ENCODE peak calls at places on chromosomes 2 and 18, in nine cellular contexts. One of them, this sample, is unnamed.

GRCh38 chr2:47554311-47554905 is 151.5 kb downstream of the MSH2 start:
- DNase-seq in activated naive CD4-positive, alpha-beta T cell treated with Interleukin-2 at 50 U/mL for 16 hours: no peak
- DNase-seq in left cardiac atrium: no peak
- DNase-seq in AG04449: no peak
- DNase-seq in NCI-H82: no peak
- DNase-seq in NCI-H774: no peak
- DNase-seq in effector memory CD8-positive, alpha-beta T cell: no peak
- DNase-seq in AG08396: no peak
- DNase-seq in NCI-H510A treated with DMSO at 0.1 percent for 48 hours: no peak
- DNase-seq in this sample: no peak

GRCh38 chr2:96882906-96883305 is 13.0 kb upstream of the SEMA4C start:
- DNase-seq in activated naive CD4-positive, alpha-beta T cell treated with Interleukin-2 at 50 U/mL for 16 hours: no peak
- DNase-seq in left cardiac atrium: no peak
- DNase-seq in AG04449: no peak
- DNase-seq in NCI-H82: no peak
- DNase-seq in NCI-H774: no peak
- DNase-seq in effector memory CD8-positive, alpha-beta T cell: no peak
- DNase-seq in AG08396: no peak
- DNase-seq in NCI-H510A treated with DMSO at 0.1 percent for 48 hours: no peak
- DNase-seq in this sample: no peak

GRCh38 chr2:156908825-156909224 is 348.7 kb upstream of the GALNT5 start:
- DNase-seq in activated naive CD4-positive, alpha-beta T cell treated with Interleukin-2 at 50 U/mL for 16 hours: no peak
- DNase-seq in left cardiac atrium: no peak
- DNase-seq in AG04449: peak
- DNase-seq in NCI-H82: no peak
- DNase-seq in NCI-H774: no peak
- DNase-seq in effector memory CD8-positive, alpha-beta T cell: no peak
- DNase-seq in AG08396: peak
- DNase-seq in NCI-H510A treated with DMSO at 0.1 percent for 48 hours: no peak
- DNase-seq in this sample: no peak

GRCh38 chr18:29305516-29305915 is 1128.6 kb upstream of the CDH2 start:
- DNase-seq in activated naive CD4-positive, alpha-beta T cell treated with Interleukin-2 at 50 U/mL for 16 hours: no peak
- DNase-seq in left cardiac atrium: no peak
- DNase-seq in AG04449: no peak
- DNase-seq in NCI-H82: no peak
- DNase-seq in NCI-H774: no peak
- DNase-seq in effector memory CD8-positive, alpha-beta T cell: no peak
- DNase-seq in AG08396: no peak
- DNase-seq in NCI-H510A treated with DMSO at 0.1 percent for 48 hours: no peak
- DNase-seq in this sample: no peak

GRCh38 chr2:53035153-53035552 is 732.5 kb upstream of the CHAC2 start:
- DNase-seq in activated naive CD4-positive, alpha-beta T cell treated with Interleukin-2 at 50 U/mL for 16 hours: no peak
- DNase-seq in left cardiac atrium: no peak
- DNase-seq in AG04449: no peak
- DNase-seq in NCI-H82: no peak
- DNase-seq in NCI-H774: no peak
- DNase-seq in effector memory CD8-positive, alpha-beta T cell: no peak
- DNase-seq in AG08396: no peak
- DNase-seq in NCI-H510A treated with DMSO at 0.1 percent for 48 hours: no peak
- DNase-seq in this sample: no peak

GRCh38 chr2:217951521-217952247 is 51.1 kb downstream of the TNS1 start:
- DNase-seq in activated naive CD4-positive, alpha-beta T cell treated with Interleukin-2 at 50 U/mL for 16 hours: no peak
- DNase-seq in left cardiac atrium: no peak
- DNase-seq in AG04449: no peak
- DNase-seq in NCI-H82: no peak
- DNase-seq in NCI-H774: no peak
- DNase-seq in effector memory CD8-positive, alpha-beta T cell: no peak
- DNase-seq in AG08396: no peak
- DNase-seq in NCI-H510A treated with DMSO at 0.1 percent for 48 hours: peak
- DNase-seq in this sample: no peak

GRCh38 chr2:190695739-190696138 is 46.9 kb downstream of the NAB1 start:
- DNase-seq in activated naive CD4-positive, alpha-beta T cell treated with Interleukin-2 at 50 U/mL for 16 hours: peak
- DNase-seq in left cardiac atrium: no peak
- DNase-seq in AG04449: no peak
- DNase-seq in NCI-H82: no peak
- DNase-seq in NCI-H774: no peak
- DNase-seq in effector memory CD8-positive, alpha-beta T cell: peak
- DNase-seq in AG08396: no peak
- DNase-seq in NCI-H510A treated with DMSO at 0.1 percent for 48 hours: no peak
- DNase-seq in this sample: no peak

GRCh38 chr2:235112365-235112764 is 160.5 kb downstream of the SH3BP4 start:
- DNase-seq in activated naive CD4-positive, alpha-beta T cell treated with Interleukin-2 at 50 U/mL for 16 hours: no peak
- DNase-seq in left cardiac atrium: no peak
- DNase-seq in AG04449: no peak
- DNase-seq in NCI-H82: no peak
- DNase-seq in NCI-H774: no peak
- DNase-seq in effector memory CD8-positive, alpha-beta T cell: no peak
- DNase-seq in AG08396: no peak
- DNase-seq in NCI-H510A treated with DMSO at 0.1 percent for 48 hours: no peak
- DNase-seq in this sample: no peak

GRCh38 chr18:68177807-68178702 is 536.9 kb downstream of the TMX3 start:
- DNase-seq in activated naive CD4-positive, alpha-beta T cell treated with Interleukin-2 at 50 U/mL for 16 hours: no peak
- DNase-seq in left cardiac atrium: no peak
- DNase-seq in AG04449: peak
- DNase-seq in NCI-H82: no peak
- DNase-seq in NCI-H774: peak
- DNase-seq in effector memory CD8-positive, alpha-beta T cell: no peak
- DNase-seq in AG08396: peak
- DNase-seq in NCI-H510A treated with DMSO at 0.1 percent for 48 hours: no peak
- DNase-seq in this sample: peak

GRCh38 chr2:217661378-217661777 is 341.4 kb downstream of the TNS1 start:
- DNase-seq in activated naive CD4-positive, alpha-beta T cell treated with Interleukin-2 at 50 U/mL for 16 hours: no peak
- DNase-seq in left cardiac atrium: no peak
- DNase-seq in AG04449: no peak
- DNase-seq in NCI-H82: no peak
- DNase-seq in NCI-H774: no peak
- DNase-seq in effector memory CD8-positive, alpha-beta T cell: no peak
- DNase-seq in AG08396: no peak
- DNase-seq in NCI-H510A treated with DMSO at 0.1 percent for 48 hours: no peak
- DNase-seq in this sample: no peak

GRCh38 chr2:96895032-96895708 is 25.3 kb upstream of the SEMA4C start:
- DNase-seq in activated naive CD4-positive, alpha-beta T cell treated with Interleukin-2 at 50 U/mL for 16 hours: no peak
- DNase-seq in left cardiac atrium: no peak
- DNase-seq in AG04449: no peak
- DNase-seq in NCI-H82: no peak
- DNase-seq in NCI-H774: no peak
- DNase-seq in effector memory CD8-positive, alpha-beta T cell: no peak
- DNase-seq in AG08396: no peak
- DNase-seq in NCI-H510A treated with DMSO at 0.1 percent for 48 hours: peak
- DNase-seq in this sample: peak

GRCh38 chr2:20674974-20675679 is 8.2 kb downstream of the GDF7 start:
- DNase-seq in activated naive CD4-positive, alpha-beta T cell treated with Interleukin-2 at 50 U/mL for 16 hours: no peak
- DNase-seq in left cardiac atrium: peak
- DNase-seq in AG04449: peak
- DNase-seq in NCI-H82: no peak
- DNase-seq in NCI-H774: no peak
- DNase-seq in effector memory CD8-positive, alpha-beta T cell: no peak
- DNase-seq in AG08396: peak
- DNase-seq in NCI-H510A treated with DMSO at 0.1 percent for 48 hours: no peak
- DNase-seq in this sample: no peak

GRCh38 chr2:168997794-168998193 is 33.3 kb downstream of the ABCB11 start:
- DNase-seq in activated naive CD4-positive, alpha-beta T cell treated with Interleukin-2 at 50 U/mL for 16 hours: no peak
- DNase-seq in left cardiac atrium: no peak
- DNase-seq in AG04449: no peak
- DNase-seq in NCI-H82: no peak
- DNase-seq in NCI-H774: no peak
- DNase-seq in effector memory CD8-positive, alpha-beta T cell: no peak
- DNase-seq in AG08396: no peak
- DNase-seq in NCI-H510A treated with DMSO at 0.1 percent for 48 hours: no peak
- DNase-seq in this sample: no peak

GRCh38 chr2:3000968-3001367 is 376.6 kb downstream of the EIPR1 start:
- DNase-seq in activated naive CD4-positive, alpha-beta T cell treated with Interleukin-2 at 50 U/mL for 16 hours: no peak
- DNase-seq in left cardiac atrium: no peak
- DNase-seq in AG04449: no peak
- DNase-seq in NCI-H82: no peak
- DNase-seq in NCI-H774: no peak
- DNase-seq in effector memory CD8-positive, alpha-beta T cell: no peak
- DNase-seq in AG08396: no peak
- DNase-seq in NCI-H510A treated with DMSO at 0.1 percent for 48 hours: no peak
- DNase-seq in this sample: no peak

GRCh38 chr2:217775920-217776503 is 226.8 kb downstream of the TNS1 start:
- DNase-seq in activated naive CD4-positive, alpha-beta T cell treated with Interleukin-2 at 50 U/mL for 16 hours: no peak
- DNase-seq in left cardiac atrium: no peak
- DNase-seq in AG04449: no peak
- DNase-seq in NCI-H82: no peak
- DNase-seq in NCI-H774: no peak
- DNase-seq in effector memory CD8-positive, alpha-beta T cell: no peak
- DNase-seq in AG08396: no peak
- DNase-seq in NCI-H510A treated with DMSO at 0.1 percent for 48 hours: no peak
- DNase-seq in this sample: no peak